ENCODE peak calls at places on chromosomes 4 and X, in five cellular contexts. One of them, this sample, is unnamed. For H3K27me3, the result is how much of the 10 kb centered on the place peaks cover.

GRCh38 chr4:104906274-104906673 is 240.4 kb upstream of the TET2 start:
- DNase-seq in AG04450: no peak
- DNase-seq in fibroblast of lung: peak
- DNase-seq in GM12878: no peak
- DNase-seq in heart right ventricle: no peak
- DNase-seq in this sample: no peak

GRCh38 chr4:85966308-85966882 is 393.5 kb downstream of the MAPK10 start:
- DNase-seq in AG04450: no peak
- DNase-seq in fibroblast of lung: peak
- DNase-seq in GM12878: no peak
- DNase-seq in heart right ventricle: no peak
- DNase-seq in this sample: no peak

GRCh38 chrX:39152106-39152649 is 350.9 kb downstream of the MID1IP1 start:
- DNase-seq in AG04450: no peak
- DNase-seq in fibroblast of lung: no peak
- DNase-seq in GM12878: no peak
- DNase-seq in heart right ventricle: peak
- DNase-seq in this sample: no peak

GRCh38 chr4:48461000-48461399 is 22.1 kb upstream of the SLC10A4 start:
- DNase-seq in AG04450: no peak
- DNase-seq in fibroblast of lung: no peak
- DNase-seq in GM12878: no peak
- DNase-seq in heart right ventricle: no peak
- DNase-seq in this sample: no peak

GRCh38 chr4:165115301-165115700 is 2.6 kb upstream of the TMEM192 start:
- DNase-seq in AG04450: no peak
- DNase-seq in fibroblast of lung: no peak
- DNase-seq in GM12878: no peak
- DNase-seq in heart right ventricle: no peak
- DNase-seq in this sample: no peak

GRCh38 chr4:169975837-169976796 is 50.1 kb downstream of the MFAP3L start:
- DNase-seq in AG04450: no peak
- DNase-seq in fibroblast of lung: no peak
- DNase-seq in GM12878: no peak
- DNase-seq in heart right ventricle: no peak
- DNase-seq in this sample: no peak

GRCh38 chrX:312621-313331 is 5.8 kb downstream of the GTPBP6 start:
- DNase-seq in AG04450: no peak
- DNase-seq in fibroblast of lung: no peak
- DNase-seq in GM12878: no peak
- DNase-seq in heart right ventricle: no peak
- DNase-seq in this sample: peak

GRCh38 chr4:6929339-6929734 is 19.7 kb downstream of the TBC1D14 start:
- DNase-seq in AG04450: no peak
- DNase-seq in fibroblast of lung: no peak
- DNase-seq in GM12878: no peak
- DNase-seq in heart right ventricle: no peak
- DNase-seq in this sample: no peak

GRCh38 chr4:63349674-63350025 is 1059.6 kb downstream of the TECRL start:
- DNase-seq in AG04450: no peak
- DNase-seq in fibroblast of lung: no peak
- DNase-seq in GM12878: no peak
- DNase-seq in heart right ventricle: no peak
- DNase-seq in this sample: no peak

GRCh38 chr4:72375050-72375736 is 193.8 kb downstream of the ADAMTS3 start:
- DNase-seq in AG04450: peak
- DNase-seq in fibroblast of lung: no peak
- DNase-seq in GM12878: no peak
- DNase-seq in heart right ventricle: no peak
- DNase-seq in this sample: no peak

GRCh38 chr4:125303821-125304220 is 10.9 kb upstream of the FAT4 start:
- DNase-seq in AG04450: no peak
- DNase-seq in fibroblast of lung: no peak
- DNase-seq in GM12878: no peak
- DNase-seq in heart right ventricle: no peak
- DNase-seq in this sample: no peak

GRCh38 chr4:7717946-7718490 is 221.6 kb downstream of the AFAP1 start:
- DNase-seq in AG04450: no peak
- DNase-seq in fibroblast of lung: no peak
- DNase-seq in GM12878: no peak
- DNase-seq in heart right ventricle: no peak
- DNase-seq in this sample: no peak

GRCh38 chrX:64842492-64842891 is 133.8 kb downstream of the ZC4H2 start:
- DNase-seq in AG04450: no peak
- DNase-seq in fibroblast of lung: no peak
- DNase-seq in GM12878: no peak
- DNase-seq in heart right ventricle: no peak
- DNase-seq in this sample: no peak

GRCh38 chr4:106062452-106062875 is 167.2 kb downstream of the NPNT start:
- DNase-seq in AG04450: peak
- DNase-seq in fibroblast of lung: peak
- DNase-seq in GM12878: no peak
- DNase-seq in heart right ventricle: no peak
- DNase-seq in this sample: no peak

GRCh38 chr4:39342731-39343130 is 23.4 kb downstream of the RFC1 start:
- DNase-seq in AG04450: no peak
- DNase-seq in fibroblast of lung: no peak
- DNase-seq in GM12878: no peak
- DNase-seq in heart right ventricle: no peak
- DNase-seq in this sample: no peak

GRCh38 chrX:3393581-3394111 is 47.2 kb upstream of the MXRA5 start:
- DNase-seq in AG04450: no peak
- DNase-seq in fibroblast of lung: no peak
- DNase-seq in GM12878: no peak
- DNase-seq in heart right ventricle: no peak
- DNase-seq in this sample: no peak

GRCh38 chrX:140509468-140510305 is 4.8 kb upstream of the SOX3 start:
- DNase-seq in AG04450: no peak
- DNase-seq in fibroblast of lung: no peak
- DNase-seq in GM12878: no peak
- DNase-seq in heart right ventricle: no peak
- DNase-seq in this sample: no peak

GRCh38 chrX:130877892-130878321 is 25.1 kb downstream of the ENOX2 start:
- DNase-seq in AG04450: no peak
- DNase-seq in fibroblast of lung: peak
- DNase-seq in GM12878: no peak
- DNase-seq in heart right ventricle: no peak
- DNase-seq in this sample: no peak

GRCh38 chr4:161486454-161486853 is 677.3 kb downstream of the FSTL5 start:
- DNase-seq in AG04450: no peak
- DNase-seq in fibroblast of lung: no peak
- DNase-seq in GM12878: no peak
- DNase-seq in heart right ventricle: no peak
- DNase-seq in this sample: no peak

GRCh38 chr4:173252024-173252935 is 81.9 kb downstream of the HMGB2 start:
- DNase-seq in AG04450: peak
- DNase-seq in fibroblast of lung: peak
- DNase-seq in GM12878: peak
- DNase-seq in heart right ventricle: peak
- DNase-seq in this sample: peak

GRCh38 chr4:147836807-147837206 is 104.9 kb downstream of the ARHGAP10 start:
- DNase-seq in AG04450: no peak
- DNase-seq in fibroblast of lung: no peak
- DNase-seq in GM12878: no peak
- DNase-seq in heart right ventricle: no peak
- DNase-seq in this sample: no peak

GRCh38 chr4:137644201-137644600 is 111.9 kb upstream of the PCDH18 start:
- DNase-seq in AG04450: no peak
- DNase-seq in fibroblast of lung: peak
- DNase-seq in GM12878: no peak
- DNase-seq in heart right ventricle: no peak
- DNase-seq in this sample: no peak

GRCh38 chr4:47482326-47482725 is 2.7 kb upstream of the ATP10D start:
- DNase-seq in AG04450: no peak
- DNase-seq in fibroblast of lung: peak
- DNase-seq in GM12878: no peak
- DNase-seq in heart right ventricle: no peak
- DNase-seq in this sample: no peak

GRCh38 chrX:27057883-27058282 is 405.3 kb downstream of the PPP4R3C start:
- DNase-seq in AG04450: no peak
- DNase-seq in fibroblast of lung: no peak
- DNase-seq in GM12878: no peak
- DNase-seq in heart right ventricle: no peak
- DNase-seq in this sample: no peak

GRCh38 chrX:95764972-95765451 is 919.6 kb upstream of the DIAPH2 start:
- DNase-seq in AG04450: no peak
- DNase-seq in fibroblast of lung: peak
- DNase-seq in GM12878: no peak
- DNase-seq in heart right ventricle: peak
- DNase-seq in this sample: no peak

GRCh38 chr4:148874331-148874730 is 432.1 kb upstream of the NR3C2 start:
- DNase-seq in AG04450: no peak
- DNase-seq in fibroblast of lung: no peak
- DNase-seq in GM12878: no peak
- DNase-seq in heart right ventricle: no peak
- DNase-seq in this sample: no peak

GRCh38 chr4:26719954-26720552 is 136.2 kb downstream of the TBC1D19 start:
- DNase-seq in AG04450: no peak
- DNase-seq in fibroblast of lung: peak
- DNase-seq in GM12878: no peak
- DNase-seq in heart right ventricle: no peak
- DNase-seq in this sample: no peak

GRCh38 chrX:111041018-111041462 is 55.0 kb upstream of the PAK3 start:
- DNase-seq in AG04450: peak
- DNase-seq in fibroblast of lung: peak
- DNase-seq in GM12878: no peak
- DNase-seq in heart right ventricle: no peak
- DNase-seq in this sample: no peak

GRCh38 chrX:85243761-85244410 is at the start of the genes SATL1 and ZNF711:
- DNase-seq in AG04450: no peak
- DNase-seq in fibroblast of lung: peak
- DNase-seq in GM12878: no peak
- DNase-seq in heart right ventricle: peak
- DNase-seq in this sample: peak

GRCh38 chr4:173040200-173040599 is 128.4 kb upstream of the GALNT7 start:
- DNase-seq in AG04450: no peak
- DNase-seq in fibroblast of lung: peak
- DNase-seq in GM12878: no peak
- DNase-seq in heart right ventricle: peak
- DNase-seq in this sample: no peak

GRCh38 chr4:142512161-142512560 is 333.9 kb downstream of the INPP4B start:
- DNase-seq in AG04450: no peak
- DNase-seq in fibroblast of lung: peak
- DNase-seq in GM12878: no peak
- DNase-seq in heart right ventricle: no peak
- DNase-seq in this sample: no peak

GRCh38 chrX:124033821-124034220 is 72.3 kb downstream of the STAG2 start:
- DNase-seq in AG04450: no peak
- DNase-seq in fibroblast of lung: peak
- DNase-seq in GM12878: no peak
- DNase-seq in heart right ventricle: no peak
- DNase-seq in this sample: no peak

GRCh38 chr4:184513802-184514120 is 39.4 kb upstream of the IRF2 start:
- DNase-seq in AG04450: no peak
- DNase-seq in fibroblast of lung: no peak
- DNase-seq in GM12878: no peak
- DNase-seq in heart right ventricle: no peak
- DNase-seq in this sample: no peak

GRCh38 chr4:184514121-184514988 is 40.0 kb upstream of the IRF2 start:
- DNase-seq in AG04450: peak
- DNase-seq in fibroblast of lung: peak
- DNase-seq in GM12878: peak
- DNase-seq in heart right ventricle: peak
- DNase-seq in this sample: no peak

GRCh38 chr4:184510431-184510830 is 36.1 kb upstream of the IRF2 start:
- DNase-seq in AG04450: no peak
- DNase-seq in fibroblast of lung: no peak
- DNase-seq in GM12878: no peak
- DNase-seq in heart right ventricle: no peak
- DNase-seq in this sample: no peak

GRCh38 chr4:184511156-184511555 is 36.8 kb upstream of the IRF2 start:
- DNase-seq in AG04450: no peak
- DNase-seq in fibroblast of lung: no peak
- DNase-seq in GM12878: no peak
- DNase-seq in heart right ventricle: no peak
- DNase-seq in this sample: no peak

DNA sequence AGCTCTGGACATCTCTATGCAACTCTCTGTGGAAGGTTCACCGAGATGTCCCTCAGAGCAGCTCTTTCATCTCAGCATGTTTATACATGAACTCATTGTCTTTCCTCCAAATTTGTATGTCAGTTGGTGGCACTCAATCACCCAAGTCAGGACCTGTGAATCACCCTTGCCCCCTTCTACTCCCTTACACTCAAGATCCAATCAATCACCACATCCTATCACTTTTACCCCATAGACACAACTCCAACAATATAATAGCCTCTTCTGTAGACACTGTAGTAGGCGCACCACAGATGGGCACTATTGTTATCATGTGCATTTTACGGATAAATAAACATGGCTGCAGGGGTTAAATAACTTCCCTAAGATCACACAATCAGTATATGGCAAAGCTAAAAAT is 41.3 kb upstream of the IRF2 start:
- DNase-seq in AG04450: no peak
- DNase-seq in fibroblast of lung: no peak
- DNase-seq in GM12878: no peak
- DNase-seq in heart right ventricle: no peak
- DNase-seq in this sample: no peak
- H3K27ac ChIP-seq in AG04450: no peak
- H3K27ac ChIP-seq in fibroblast of lung: no peak
- H3K27ac ChIP-seq in GM12878: peak
- H3K27ac ChIP-seq in heart right ventricle: no peak
- H3K27ac ChIP-seq in this sample: no peak

GRCh38 chr4:1767770-1768366 is 25.2 kb upstream of the FGFR3 start:
- DNase-seq in AG04450: no peak
- DNase-seq in fibroblast of lung: peak
- DNase-seq in GM12878: no peak
- DNase-seq in heart right ventricle: no peak
- DNase-seq in this sample: no peak
- H3K4me3 ChIP-seq in AG04450: peak
- H3K4me3 ChIP-seq in fibroblast of lung: peak
- H3K4me3 ChIP-seq in GM12878: no peak
- H3K4me3 ChIP-seq in heart right ventricle: peak
- H3K4me3 ChIP-seq in this sample: peak

GRCh38 chr4:109043286-109043685 is 259.2 kb downstream of the COL25A1 start:
- DNase-seq in AG04450: no peak
- DNase-seq in fibroblast of lung: no peak
- DNase-seq in GM12878: no peak
- DNase-seq in heart right ventricle: no peak
- DNase-seq in this sample: no peak

GRCh38 chr4:109041463-109041862 is 261.0 kb downstream of the COL25A1 start:
- DNase-seq in AG04450: no peak
- DNase-seq in fibroblast of lung: peak
- DNase-seq in GM12878: no peak
- DNase-seq in heart right ventricle: no peak
- DNase-seq in this sample: no peak

GRCh38 chr4:109044446-109044845 is 258.0 kb downstream of the COL25A1 start:
- DNase-seq in AG04450: no peak
- DNase-seq in fibroblast of lung: peak
- DNase-seq in GM12878: no peak
- DNase-seq in heart right ventricle: no peak
- DNase-seq in this sample: no peak

GRCh38 chr4:109040441-109040840 is 262.0 kb downstream of the COL25A1 start:
- DNase-seq in AG04450: no peak
- DNase-seq in fibroblast of lung: no peak
- DNase-seq in GM12878: no peak
- DNase-seq in heart right ventricle: no peak
- DNase-seq in this sample: no peak
- H3K27me3 ChIP-seq in AG04450: under half
- H3K27me3 ChIP-seq in fibroblast of lung: under half
- H3K27me3 ChIP-seq in GM12878: under half
- H3K27me3 ChIP-seq in heart right ventricle: under half
- H3K27me3 ChIP-seq in this sample: under half

GRCh38 chrX:101409043-101409442 is 1.0 kb downstream of the HNRNPH2 start:
- DNase-seq in AG04450: no peak
- DNase-seq in fibroblast of lung: no peak
- DNase-seq in GM12878: no peak
- DNase-seq in heart right ventricle: no peak
- DNase-seq in this sample: no peak
- H3K27ac ChIP-seq in AG04450: no peak
- H3K27ac ChIP-seq in fibroblast of lung: peak
- H3K27ac ChIP-seq in GM12878: peak
- H3K27ac ChIP-seq in heart right ventricle: peak
- H3K27ac ChIP-seq in this sample: no peak